ENCODE peak calls at places on chromosome 12, in seven cellular contexts. F is H1, T is SK-N-SH, S is HepG2, R is transverse colon, D is GM12878, U is esophagus muscularis mucosa. X is an unnamed sample.

GRCh38 chr12:49930515-49931288 is 19.8 kb upstream of the AQP2 start:
- DNase-seq in R (no peak), U (no peak), T (no peak), F (no peak), D (no peak), S (no peak), X (no peak)

GRCh38 chr12:56836800-56837663 is 73.9 kb downstream of the HSD17B6 start:
- DNase-seq in T (no peak), S (no peak), D (no peak), U (no peak), R (no peak), F (no peak), X (no peak)

GRCh38 chr12:46208370-46208769 is 60.5 kb downstream of the SLC38A1 start:
- DNase-seq in D (no peak), T (no peak), F (no peak), U (no peak), R (no peak), S (no peak), X (no peak)

GRCh38 chr12:98126637-98127335 is 388.6 kb upstream of the TMPO start:
- DNase-seq in R (no peak), S (peak; percentile 35), U (peak; percentile 80), F (no peak), T (no peak), D (no peak), X (no peak)

GRCh38 chr12:44960856-44961255 is 84.7 kb upstream of the NELL2 start:
- DNase-seq in F (peak; percentile 61), D (no peak), U (no peak), R (no peak), T (no peak), S (peak; percentile 8), X (no peak)

GRCh38 chr12:58314610-58315009 is 373.2 kb downstream of the ATP23 start:
- DNase-seq in S (no peak), U (no peak), T (no peak), R (no peak), D (no peak), F (no peak), X (no peak)

GRCh38 chr12:124632510-124632909 is 65.1 kb upstream of the NCOR2 start:
- DNase-seq in T (peak; percentile 65), D (no peak), U (no peak), S (no peak), F (no peak), R (no peak), X (no peak)

GRCh38 chr12:21710944-21711343 is 53.3 kb upstream of the LDHB start:
- DNase-seq in S (no peak), T (no peak), D (no peak), R (no peak), U (no peak), F (no peak), X (no peak)

DNA sequence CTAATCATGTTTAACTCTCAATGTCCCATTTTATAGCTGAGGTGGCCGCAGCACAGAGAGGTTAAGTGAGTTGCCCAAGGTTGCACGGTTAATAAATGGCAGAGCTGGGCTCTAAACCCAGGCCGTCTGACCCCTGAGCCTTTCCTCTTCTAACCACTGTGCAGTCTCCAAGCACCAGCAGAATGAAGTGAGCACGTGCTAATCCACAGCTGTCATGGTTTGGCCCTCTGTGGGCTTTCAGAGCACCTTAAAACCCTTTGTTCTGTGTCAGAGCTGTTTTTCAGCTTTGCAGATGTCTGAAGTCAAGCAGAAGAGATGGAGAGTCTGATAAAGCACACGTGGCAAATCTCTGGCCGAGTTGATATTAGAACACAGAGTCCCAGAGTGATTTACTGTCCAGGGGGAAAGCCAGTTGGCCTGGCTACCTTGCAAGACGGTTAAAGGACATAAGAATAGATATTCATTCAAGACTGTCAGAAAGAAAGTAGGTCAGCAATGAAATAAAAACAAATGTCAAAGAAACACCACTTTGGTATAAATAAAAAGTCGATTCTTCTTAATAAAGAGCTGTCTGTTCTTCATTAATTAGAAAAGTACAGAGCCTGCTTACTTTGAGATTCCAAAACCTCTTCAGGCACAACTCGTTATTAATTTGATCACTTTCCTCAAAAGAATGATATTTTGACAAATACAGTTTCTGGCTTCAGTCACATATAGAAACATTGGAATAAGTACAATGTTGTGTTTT is 107.3 kb downstream of the CRADD start:
- DNase-seq in U (peak; percentile 95), S (peak; percentile 25), F (no peak), D (no peak), T (peak; percentile 44), R (peak; percentile 48), X (no peak)
- TF ChIP-seq EP300 in U (peak; percentile 88), S (no peak), F (no peak), D (no peak), T (peak; percentile 92), R (peak; percentile 90), X (peak; percentile 94)

DNA sequence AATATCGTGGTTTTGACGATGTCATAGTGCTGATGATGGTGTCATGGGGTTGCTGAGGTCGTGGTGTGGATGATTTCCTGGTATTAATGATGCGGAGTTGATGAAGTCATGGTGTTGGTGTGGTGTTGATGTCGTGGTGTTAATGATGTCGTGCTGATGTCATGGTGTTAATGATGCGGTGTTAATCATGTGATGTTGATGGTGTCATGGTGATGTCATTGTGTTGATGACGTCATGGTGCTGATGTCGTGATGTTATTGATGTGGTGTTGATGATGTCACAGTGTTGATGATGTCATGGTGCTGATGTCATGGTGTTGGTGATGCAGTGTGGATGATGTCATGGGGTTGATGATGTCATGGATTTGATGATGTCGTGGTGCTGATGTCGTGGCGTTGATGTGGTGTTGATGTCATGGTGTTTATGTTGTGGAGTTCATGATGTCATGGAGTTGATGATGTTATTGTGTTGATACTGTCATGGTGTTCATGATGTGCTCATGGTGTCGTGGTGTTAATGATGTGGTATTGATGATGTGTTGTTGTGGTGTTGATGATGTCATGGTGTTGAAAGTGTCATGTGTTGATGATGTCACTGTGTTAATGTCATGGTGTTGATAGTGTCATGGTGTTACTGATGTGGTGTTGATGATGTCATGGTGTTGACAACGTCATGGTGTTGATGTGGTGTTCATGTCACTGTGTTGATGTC is 48.5 kb upstream of the RIMBP2 start:
- DNase-seq in S (no peak), T (no peak), U (no peak), R (no peak), D (peak; percentile 59), F (no peak), X (no peak)
- TF ChIP-seq POLR2AphosphoS5 in S (no peak), T (no peak), U (no peak), R (no peak), D (no peak), F (no peak), X (no peak)

DNA sequence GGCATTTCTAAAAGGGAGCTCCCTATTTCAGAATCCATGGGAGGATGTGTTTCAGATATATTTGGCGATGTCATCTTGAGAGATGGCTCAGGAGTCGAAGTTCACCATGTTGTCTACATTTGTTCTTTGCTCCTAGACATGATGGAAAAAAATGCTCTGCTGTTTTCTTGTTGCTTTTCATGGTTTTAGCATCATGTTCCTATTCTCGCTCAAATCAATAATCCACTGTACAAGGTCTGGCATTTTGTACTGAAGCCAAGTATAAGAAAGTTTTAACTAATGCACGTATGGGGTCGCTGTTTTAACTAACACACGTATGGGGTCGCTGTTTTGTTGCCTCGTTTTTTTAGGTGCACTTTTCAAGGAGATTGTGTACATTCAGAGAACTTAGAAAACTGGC is 60.9 kb downstream of the PLXNC1 start:
- DNase-seq in R (no peak), U (no peak), S (no peak), D (no peak), F (no peak), T (no peak), X (no peak)
- H3K4me1 ChIP-seq in R (no peaks in the 10 kb centered on the region), U (peaks cover 11% of the 10 kb centered on the region), S (peaks cover 22% of the 10 kb centered on the region), D (peaks cover 42% of the 10 kb centered on the region), F (no peaks in the 10 kb centered on the region), T (no peaks in the 10 kb centered on the region), X (peaks cover 8% of the 10 kb centered on the region)

DNA sequence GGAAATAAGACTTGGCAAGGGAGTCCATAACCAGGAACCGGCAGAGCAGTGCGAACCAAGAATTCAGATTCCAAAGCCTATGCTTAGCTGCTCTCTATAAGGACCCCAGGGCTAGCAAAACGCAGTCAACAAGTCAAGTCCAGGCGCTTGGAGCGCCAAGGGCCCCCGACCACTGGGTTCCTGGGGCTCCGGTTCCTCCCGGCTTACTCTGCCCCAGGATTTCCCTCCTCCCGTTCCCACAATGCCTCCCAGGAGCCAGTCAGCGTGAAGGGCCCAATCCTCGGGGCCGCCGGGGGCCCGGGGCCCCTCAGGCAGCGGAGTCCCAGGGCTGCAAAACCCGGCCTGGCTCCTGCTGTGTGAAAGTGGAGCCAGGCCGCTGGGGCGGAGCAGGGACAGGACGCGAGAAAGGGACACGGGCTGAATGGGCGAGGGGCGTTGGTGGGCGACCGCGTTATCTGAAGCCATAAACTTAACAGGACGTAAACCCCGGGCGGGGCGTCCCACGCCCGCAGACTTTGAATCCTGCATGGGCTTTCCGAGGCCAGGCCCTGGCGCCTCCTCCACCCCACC is 1.5 kb downstream of the KRT8 start:
- DNase-seq in T (peak; percentile 72), S (peak; percentile 69), U (no peak), D (no peak), R (peak; percentile 83), F (peak; percentile 91), X (peak; percentile 76)
- TF ChIP-seq EP300 in T (no peak), S (no peak), U (no peak), D (no peak), R (peak; percentile 40), F (peak; percentile 53), X (no peak)

GRCh38 chr12:62895351-62895750 is 39.6 kb downstream of the PPM1H start:
- DNase-seq in D (no peak), F (no peak), U (no peak), S (peak; percentile 25), R (no peak), T (no peak), X (no peak)

GRCh38 chr12:62898568-62898967 is 36.4 kb downstream of the PPM1H start:
- DNase-seq in T (no peak), R (no peak), U (no peak), S (no peak), F (no peak), D (no peak), X (no peak)

GRCh38 chr12:62903151-62903550 is 31.8 kb downstream of the PPM1H start:
- DNase-seq in U (peak; percentile 19), S (no peak), T (no peak), D (no peak), F (no peak), R (no peak), X (no peak)

GRCh38 chr12:62900686-62901272 is 34.2 kb downstream of the PPM1H start:
- DNase-seq in R (no peak), U (no peak), D (no peak), T (no peak), F (no peak), S (peak; percentile 91), X (no peak)

DNA sequence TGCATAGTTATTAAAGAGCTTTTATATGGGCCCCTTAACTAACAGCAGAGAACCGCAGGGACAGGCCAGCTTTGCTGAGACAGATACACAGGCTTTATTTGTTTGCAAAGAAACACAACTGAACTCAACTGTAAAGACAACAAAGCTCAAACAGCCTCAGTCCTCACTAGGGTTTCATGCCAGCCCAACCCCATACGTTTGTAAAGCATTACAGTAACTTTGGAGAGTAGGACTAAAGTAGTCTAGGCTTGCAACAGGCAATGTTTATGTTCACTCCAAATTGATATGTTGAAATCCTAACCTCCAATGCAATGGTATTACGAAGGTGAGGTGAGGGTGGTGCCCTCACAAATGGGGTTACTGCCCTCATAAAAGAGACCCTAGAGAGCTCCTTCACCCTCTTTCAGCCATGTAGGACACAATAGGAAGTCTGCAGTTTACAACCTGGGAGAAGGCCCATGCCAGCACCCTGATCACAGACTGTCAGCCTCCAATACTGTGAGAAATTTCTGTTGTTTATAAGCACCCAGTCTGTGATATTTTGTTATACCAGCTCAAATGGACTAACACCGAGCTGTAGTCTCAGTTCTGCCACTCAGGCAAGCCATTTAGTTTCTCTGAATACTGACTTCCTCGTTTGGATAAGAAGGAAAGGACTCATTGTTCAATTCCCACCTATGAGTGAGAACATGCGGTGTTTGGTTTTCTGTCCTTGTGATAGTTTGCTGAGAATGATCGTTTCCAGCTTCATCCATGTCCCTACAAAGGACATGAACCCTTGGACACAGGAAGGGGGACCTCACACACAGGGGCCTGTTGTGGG is 35.2 kb downstream of the PPM1H start:
- DNase-seq in F (no peak), R (no peak), T (no peak), D (no peak), S (peak; percentile 59), U (no peak), X (no peak)
- TF ChIP-seq POLR2AphosphoS5 in F (no peak), R (no peak), T (no peak), D (no peak), S (no peak), U (no peak), X (no peak)

X was measured in stomach.